ENCODE peak calls at places on chromosomes 6 and 20, in four cellular contexts. One of them, this sample, is unnamed.

GRCh38 chr6:90350689-90351554 is 54.3 kb upstream of the BACH2 start:
- DNase-seq in CD8-positive, alpha-beta memory T cell: peak
- DNase-seq in NCI-H524: no peak
- DNase-seq in cardiac fibroblast: no peak
- DNase-seq in this sample: peak

GRCh38 chr6:37525460-37526357 is 26.0 kb upstream of the CCDC167 start:
- DNase-seq in CD8-positive, alpha-beta memory T cell: no peak
- DNase-seq in NCI-H524: no peak
- DNase-seq in cardiac fibroblast: no peak
- DNase-seq in this sample: no peak

GRCh38 chr20:60334936-60335335 is 376.7 kb downstream of the CDH26 start:
- DNase-seq in CD8-positive, alpha-beta memory T cell: no peak
- DNase-seq in NCI-H524: no peak
- DNase-seq in cardiac fibroblast: no peak
- DNase-seq in this sample: no peak

GRCh38 chr6:28330033-28330432 is 5.9 kb downstream of the ZSCAN31 start:
- DNase-seq in CD8-positive, alpha-beta memory T cell: no peak
- DNase-seq in NCI-H524: no peak
- DNase-seq in cardiac fibroblast: no peak
- DNase-seq in this sample: no peak

GRCh38 chr6:106519460-106520394 is 109.6 kb downstream of the RTN4IP1 start:
- DNase-seq in CD8-positive, alpha-beta memory T cell: peak
- DNase-seq in NCI-H524: peak
- DNase-seq in cardiac fibroblast: peak
- DNase-seq in this sample: peak

GRCh38 chr6:142372348-142372747 is 70.5 kb downstream of the ADGRG6 start:
- DNase-seq in CD8-positive, alpha-beta memory T cell: no peak
- DNase-seq in NCI-H524: no peak
- DNase-seq in cardiac fibroblast: peak
- DNase-seq in this sample: no peak

GRCh38 chr20:62571667-62572344 is 70.5 kb upstream of the SLCO4A1 start:
- DNase-seq in CD8-positive, alpha-beta memory T cell: no peak
- DNase-seq in NCI-H524: no peak
- DNase-seq in cardiac fibroblast: no peak
- DNase-seq in this sample: peak

GRCh38 chr20:38343107-38343797 is 3.0 kb upstream of the LBP start:
- DNase-seq in CD8-positive, alpha-beta memory T cell: no peak
- DNase-seq in NCI-H524: no peak
- DNase-seq in cardiac fibroblast: peak
- DNase-seq in this sample: no peak

GRCh38 chr6:41625442-41625841 is 12.8 kb upstream of the MDFI start:
- DNase-seq in CD8-positive, alpha-beta memory T cell: no peak
- DNase-seq in NCI-H524: no peak
- DNase-seq in cardiac fibroblast: peak
- DNase-seq in this sample: peak

GRCh38 chr20:38748863-38749153 is 548 bp downstream of the ACTR5 start:
- DNase-seq in CD8-positive, alpha-beta memory T cell: no peak
- DNase-seq in NCI-H524: no peak
- DNase-seq in cardiac fibroblast: no peak
- DNase-seq in this sample: no peak

GRCh38 chr6:17741507-17741906 is 34.8 kb upstream of the NUP153 start:
- DNase-seq in CD8-positive, alpha-beta memory T cell: no peak
- DNase-seq in NCI-H524: no peak
- DNase-seq in cardiac fibroblast: no peak
- DNase-seq in this sample: no peak

GRCh38 chr6:52284131-52284459 is 447 bp downstream of the MCM3 start:
- DNase-seq in CD8-positive, alpha-beta memory T cell: no peak
- DNase-seq in NCI-H524: peak
- DNase-seq in cardiac fibroblast: peak
- DNase-seq in this sample: no peak

GRCh38 chr6:28940859-28941680 is 17.3 kb upstream of the TRIM27 start:
- DNase-seq in CD8-positive, alpha-beta memory T cell: peak
- DNase-seq in NCI-H524: peak
- DNase-seq in cardiac fibroblast: peak
- DNase-seq in this sample: peak

GRCh38 chr20:12311102-12311865 is 393.6 kb downstream of the BTBD3 start:
- DNase-seq in CD8-positive, alpha-beta memory T cell: no peak
- DNase-seq in NCI-H524: no peak
- DNase-seq in cardiac fibroblast: no peak
- DNase-seq in this sample: no peak

GRCh38 chr20:35883778-35884540 is 70.3 kb downstream of the SCAND1 start:
- DNase-seq in CD8-positive, alpha-beta memory T cell: peak
- DNase-seq in NCI-H524: peak
- DNase-seq in cardiac fibroblast: peak
- DNase-seq in this sample: peak

GRCh38 chr6:44096615-44097014 is 30.6 kb downstream of the MRPL14 start:
- DNase-seq in CD8-positive, alpha-beta memory T cell: peak
- DNase-seq in NCI-H524: peak
- DNase-seq in cardiac fibroblast: peak
- DNase-seq in this sample: peak

GRCh38 chr6:1316482-1317220 is 4.8 kb downstream of the FOXQ1 start:
- DNase-seq in CD8-positive, alpha-beta memory T cell: no peak
- DNase-seq in NCI-H524: no peak
- DNase-seq in cardiac fibroblast: no peak
- DNase-seq in this sample: no peak

GRCh38 chr6:125099211-125100017 is 54.2 kb upstream of the TPD52L1 start:
- DNase-seq in CD8-positive, alpha-beta memory T cell: peak
- DNase-seq in NCI-H524: peak
- DNase-seq in cardiac fibroblast: peak
- DNase-seq in this sample: no peak

GRCh38 chr6:15441215-15441868 is 195.5 kb downstream of the JARID2 start:
- DNase-seq in CD8-positive, alpha-beta memory T cell: peak
- DNase-seq in NCI-H524: peak
- DNase-seq in cardiac fibroblast: peak
- DNase-seq in this sample: no peak

GRCh38 chr20:52610749-52611148 is 361.4 kb upstream of the TSHZ2 start:
- DNase-seq in CD8-positive, alpha-beta memory T cell: no peak
- DNase-seq in NCI-H524: no peak
- DNase-seq in cardiac fibroblast: no peak
- DNase-seq in this sample: no peak

This sample was measured in stimulated activated naive CD4-positive, alpha-beta T cell.